ENCODE peak calls at places on chromosome 17, in seven cellular contexts. R is nucleus accumbens; P is Panc1; Z is H7; V is stimulated activated CD4-positive, alpha-beta T cell treated with anti-CD3 and anti-CD28 coated beads, Interleukin-12 subunit alpha, Interleukin-12 subunit beta, amount 100 ng/mL, for 4 hours; G is NCI-H526 treated with DMSO at 0.1 percent for 48 hours; Y is HEK293T. K is an unnamed sample.

GRCh38 chr17:18156171-18156975 is 27.3 kb upstream of the ALKBH5 start:
- DNase-seq in R (no peak), P (no peak), Z (no peak), V (no peak), G (no peak), Y (no peak), K (no peak)

GRCh38 chr17:77995146-77995852 is 36.8 kb downstream of the TNRC6C start:
- DNase-seq in R (no peak), P (no peak), Z (no peak), V (peak; percentile 8), G (no peak), Y (no peak), K (no peak)

GRCh38 chr17:21304091-21304490 is 19.6 kb downstream of the MAP2K3 start:
- DNase-seq in R (no peak), P (no peak), Z (peak; percentile 59), V (no peak), G (no peak), Y (no peak), K (no peak)

GRCh38 chr17:82950525-82951102 is 110.8 kb upstream of the ZNF750 start:
- DNase-seq in R (no peak), P (no peak), Z (no peak), V (no peak), G (no peak), Y (no peak), K (no peak)

GRCh38 chr17:78144736-78145641 is 1.2 kb upstream of the C17orf99 start:
- DNase-seq in R (peak; percentile 42), P (no peak), Z (peak; percentile 43), V (no peak), G (no peak), Y (no peak), K (no peak)

GRCh38 chr17:76736349-76737081 is 616 bp downstream of the SRSF2 start:
- DNase-seq in R (peak; percentile 66), P (no peak), Z (peak; percentile 82), V (peak; percentile 65), G (peak; percentile 19), Y (peak; percentile 46), K (peak; percentile 75)

GRCh38 chr17:65115721-65116312 is 21.4 kb upstream of the RGS9 start:
- DNase-seq in R (no peak), P (no peak), Z (no peak), V (no peak), G (no peak), Y (no peak), K (no peak)

GRCh38 chr17:50916708-50917417 is 50.7 kb upstream of the TOB1 start:
- DNase-seq in R (no peak), P (no peak), Z (peak; percentile 60), V (no peak), G (no peak), Y (no peak), K (no peak)

GRCh38 chr17:489758-490329 is 137.2 kb upstream of the RPH3AL start:
- DNase-seq in R (no peak), P (peak; percentile 24), Z (peak; percentile 82), V (peak; percentile 40), G (no peak), Y (peak; percentile 35), K (peak; percentile 47)